ENCODE peak calls at places on chromosome 13, in eight cellular contexts. One of them, this sample, is unnamed.

GRCh38 chr13:28522871-28523270 is 27.9 kb upstream of the FLT1 start:
- DNase-seq in Peyer's patch: no peak
- DNase-seq in neural progenitor cell: no peak
- DNase-seq in cardiac fibroblast: no peak
- DNase-seq in HL-60: no peak
- DNase-seq in NB4: no peak
- DNase-seq in A549: no peak
- DNase-seq in cardiac muscle cell: no peak
- DNase-seq in this sample: no peak

GRCh38 chr13:19117913-19118739 is 63.5 kb downstream of the TUBA3C start:
- DNase-seq in HL-60: no peak
- DNase-seq in A549: no peak
- DNase-seq in cardiac muscle cell: no peak
- DNase-seq in cardiac fibroblast: no peak
- DNase-seq in NB4: no peak
- DNase-seq in Peyer's patch: no peak
- DNase-seq in neural progenitor cell: no peak
- DNase-seq in this sample: no peak

GRCh38 chr13:59360108-59360507 is 803.6 kb downstream of the DIAPH3 start:
- DNase-seq in NB4: peak; percentile 30
- DNase-seq in neural progenitor cell: peak; percentile 49
- DNase-seq in Peyer's patch: no peak
- DNase-seq in cardiac muscle cell: no peak
- DNase-seq in A549: no peak
- DNase-seq in HL-60: peak; percentile 79
- DNase-seq in cardiac fibroblast: peak; percentile 33
- DNase-seq in this sample: no peak

GRCh38 chr13:57629821-57630235 is 1.7 kb upstream of the PCDH17 start:
- DNase-seq in A549: peak; percentile 29
- DNase-seq in NB4: no peak
- DNase-seq in neural progenitor cell: peak; percentile 98
- DNase-seq in Peyer's patch: peak; percentile 68
- DNase-seq in cardiac muscle cell: peak; percentile 97
- DNase-seq in HL-60: no peak
- DNase-seq in cardiac fibroblast: peak; percentile 80
- DNase-seq in this sample: peak; percentile 61

GRCh38 chr13:73657821-73658540 is 476.2 kb downstream of the KLF12 start:
- DNase-seq in Peyer's patch: no peak
- DNase-seq in NB4: no peak
- DNase-seq in HL-60: no peak
- DNase-seq in cardiac fibroblast: peak; percentile 94
- DNase-seq in neural progenitor cell: no peak
- DNase-seq in cardiac muscle cell: no peak
- DNase-seq in A549: no peak
- DNase-seq in this sample: peak; percentile 38

GRCh38 chr13:111318396-111318795 is 2.0 kb upstream of the TEX29 start:
- DNase-seq in NB4: no peak
- DNase-seq in HL-60: no peak
- DNase-seq in neural progenitor cell: no peak
- DNase-seq in Peyer's patch: peak; percentile 31
- DNase-seq in cardiac fibroblast: no peak
- DNase-seq in A549: no peak
- DNase-seq in cardiac muscle cell: no peak
- DNase-seq in this sample: no peak

GRCh38 chr13:110546933-110547332 is 14.6 kb downstream of the RAB20 start:
- DNase-seq in Peyer's patch: peak; percentile 94
- DNase-seq in A549: peak; percentile 81
- DNase-seq in HL-60: no peak
- DNase-seq in neural progenitor cell: no peak
- DNase-seq in cardiac fibroblast: peak; percentile 98
- DNase-seq in cardiac muscle cell: no peak
- DNase-seq in NB4: no peak
- DNase-seq in this sample: peak; percentile 95

GRCh38 chr13:95337597-95337996 is 36.3 kb upstream of the ABCC4 start:
- DNase-seq in Peyer's patch: no peak
- DNase-seq in neural progenitor cell: no peak
- DNase-seq in A549: no peak
- DNase-seq in cardiac muscle cell: no peak
- DNase-seq in HL-60: no peak
- DNase-seq in NB4: no peak
- DNase-seq in cardiac fibroblast: no peak
- DNase-seq in this sample: no peak

GRCh38 chr13:75226755-75227435 is 255.1 kb downstream of the TBC1D4 start:
- DNase-seq in neural progenitor cell: no peak
- DNase-seq in A549: peak; percentile 11
- DNase-seq in NB4: peak; percentile 79
- DNase-seq in cardiac fibroblast: peak; percentile 94
- DNase-seq in HL-60: peak; percentile 33
- DNase-seq in cardiac muscle cell: no peak
- DNase-seq in Peyer's patch: no peak
- DNase-seq in this sample: peak; percentile 93

GRCh38 chr13:109465151-109465550 is 321.2 kb downstream of the IRS2 start:
- DNase-seq in HL-60: no peak
- DNase-seq in neural progenitor cell: no peak
- DNase-seq in cardiac muscle cell: no peak
- DNase-seq in A549: peak; percentile 18
- DNase-seq in cardiac fibroblast: peak; percentile 8
- DNase-seq in Peyer's patch: no peak
- DNase-seq in NB4: peak; percentile 32
- DNase-seq in this sample: peak; percentile 5

DNA sequence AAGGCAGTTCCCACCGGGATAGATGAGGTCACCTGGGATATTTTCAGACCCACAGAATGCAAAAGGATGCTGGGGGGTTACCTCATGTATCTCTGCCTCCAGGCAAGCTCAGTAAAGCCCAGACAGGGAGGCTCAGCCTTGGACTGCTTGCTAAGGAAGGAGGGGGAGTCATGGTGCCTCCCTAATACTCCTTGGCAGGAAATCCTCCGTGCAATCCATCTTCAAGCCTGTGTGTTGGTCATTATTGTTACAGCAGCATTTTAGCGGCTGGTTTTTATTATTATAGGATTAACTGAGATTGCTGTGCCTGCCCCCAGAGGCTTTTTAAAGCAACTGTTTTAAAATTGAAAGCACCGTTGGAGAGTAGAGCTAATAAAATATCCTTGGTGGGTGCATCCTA is 188.5 kb upstream of the UBL3 start:
- DNase-seq in neural progenitor cell: peak; percentile 10
- DNase-seq in cardiac muscle cell: no peak
- DNase-seq in HL-60: no peak
- DNase-seq in cardiac fibroblast: peak; percentile 35
- DNase-seq in A549: no peak
- DNase-seq in NB4: peak; percentile 29
- DNase-seq in Peyer's patch: no peak
- DNase-seq in this sample: no peak
- TF ChIP-seq CTCF in neural progenitor cell: peak; percentile 10
- TF ChIP-seq CTCF in cardiac muscle cell: no peak
- TF ChIP-seq CTCF in HL-60: no peak
- TF ChIP-seq CTCF in cardiac fibroblast: no peak
- TF ChIP-seq CTCF in A549: no peak
- TF ChIP-seq CTCF in NB4: no peak
- TF ChIP-seq CTCF in Peyer's patch: no peak
- TF ChIP-seq CTCF in this sample: no peak

DNA sequence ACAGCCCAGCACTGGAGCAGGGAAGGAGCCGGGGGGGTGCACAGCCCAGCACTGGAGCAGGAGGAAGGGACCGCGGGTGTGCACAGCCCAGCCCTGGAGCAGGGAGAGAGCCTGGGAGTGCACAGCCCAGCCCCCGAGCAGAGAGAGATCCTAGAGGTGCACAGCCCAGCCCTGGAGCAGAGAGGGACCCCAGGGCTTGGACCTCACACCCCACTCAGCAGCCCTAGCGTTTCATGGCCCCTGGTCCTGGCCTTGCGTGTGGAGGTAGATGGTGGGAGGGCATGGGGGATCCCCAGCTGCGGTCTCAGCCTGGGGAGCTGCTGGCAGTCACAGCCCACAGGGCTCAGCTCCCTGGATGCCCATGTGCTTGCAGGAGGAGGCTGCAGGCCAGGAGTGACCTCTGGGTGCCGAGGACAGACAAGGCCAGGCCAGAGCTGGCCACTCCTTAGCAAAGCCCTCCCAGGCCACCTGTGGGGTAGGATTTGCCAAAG is 25.1 kb downstream of the GAS6 start:
- DNase-seq in cardiac muscle cell: no peak
- DNase-seq in A549: no peak
- DNase-seq in HL-60: no peak
- DNase-seq in Peyer's patch: no peak
- DNase-seq in neural progenitor cell: no peak
- DNase-seq in cardiac fibroblast: no peak
- DNase-seq in NB4: no peak
- DNase-seq in this sample: no peak
- H3K4me3 ChIP-seq in cardiac muscle cell: no peak overlapping the region
- H3K4me3 ChIP-seq in A549: peak overlapping the region; percentile 82
- H3K4me3 ChIP-seq in HL-60: no peak overlapping the region
- H3K4me3 ChIP-seq in Peyer's patch: no peak overlapping the region
- H3K4me3 ChIP-seq in neural progenitor cell: no peak overlapping the region
- H3K4me3 ChIP-seq in cardiac fibroblast: peak overlapping the region; percentile 54
- H3K4me3 ChIP-seq in NB4: no peak overlapping the region
- H3K4me3 ChIP-seq in this sample: peak overlapping the region; percentile 42

GRCh38 chr13:33351324-33351723 is 65.8 kb upstream of the STARD13 start:
- DNase-seq in HL-60: no peak
- DNase-seq in neural progenitor cell: no peak
- DNase-seq in cardiac muscle cell: no peak
- DNase-seq in cardiac fibroblast: peak; percentile 83
- DNase-seq in NB4: no peak
- DNase-seq in Peyer's patch: no peak
- DNase-seq in A549: peak; percentile 25
- DNase-seq in this sample: peak; percentile 83
- TF ChIP-seq CTCF in HL-60: no peak
- TF ChIP-seq CTCF in neural progenitor cell: no peak
- TF ChIP-seq CTCF in cardiac muscle cell: peak; percentile 15
- TF ChIP-seq CTCF in cardiac fibroblast: peak; percentile 36
- TF ChIP-seq CTCF in NB4: no peak
- TF ChIP-seq CTCF in Peyer's patch: no peak
- TF ChIP-seq CTCF in A549: no peak
- TF ChIP-seq CTCF in this sample: peak; percentile 38

GRCh38 chr13:47898080-47898479 is 103.0 kb downstream of the SUCLA2 start:
- DNase-seq in Peyer's patch: no peak
- DNase-seq in neural progenitor cell: no peak
- DNase-seq in NB4: no peak
- DNase-seq in HL-60: no peak
- DNase-seq in A549: no peak
- DNase-seq in cardiac fibroblast: no peak
- DNase-seq in cardiac muscle cell: no peak
- DNase-seq in this sample: no peak
- H3K4me3 ChIP-seq in Peyer's patch: no peak overlapping the region
- H3K4me3 ChIP-seq in neural progenitor cell: no peak overlapping the region
- H3K4me3 ChIP-seq in NB4: no peak overlapping the region
- H3K4me3 ChIP-seq in HL-60: no peak overlapping the region
- H3K4me3 ChIP-seq in A549: no peak overlapping the region
- H3K4me3 ChIP-seq in cardiac fibroblast: no peak overlapping the region
- H3K4me3 ChIP-seq in cardiac muscle cell: no peak overlapping the region
- H3K4me3 ChIP-seq in this sample: no peak overlapping the region